ENCODE peak calls at places on chromosomes 6 and 20, in nine cellular contexts. E, H, K, I, X, W, T, S and N are unnamed samples.

GRCh38 chr20:38866265-38867061 is 59.8 kb upstream of the FAM83D start:
- DNase-seq in E (no peak), H (no peak), K (no peak), I (no peak), X (no peak), W (no peak), T (no peak), S (no peak), N (no peak)

GRCh38 chr6:29376003-29376402 is 912 bp upstream of the OR12D3 start:
- DNase-seq in E (no peak), H (no peak), K (no peak), I (no peak), X (no peak), W (no peak), T (no peak), S (peak), N (no peak)

GRCh38 chr6:116983375-116983774 is 106.3 kb downstream of the RFX6 start:
- DNase-seq in E (no peak), H (no peak), K (no peak), I (no peak), X (no peak), W (no peak), T (no peak), S (no peak), N (no peak)

GRCh38 chr6:136604928-136605485 is 54.8 kb upstream of the MAP7 start:
- DNase-seq in E (no peak), H (no peak), K (no peak), I (no peak), X (no peak), W (no peak), T (no peak), S (no peak), N (no peak)

GRCh38 chr20:9397928-9398327 is 116.5 kb upstream of the LAMP5 start:
- DNase-seq in E (no peak), H (no peak), K (no peak), I (no peak), X (peak), W (no peak), T (no peak), S (no peak), N (no peak)

GRCh38 chr20:63708301-63709148 is 686 bp downstream of the ZGPAT start:
- DNase-seq in E (no peak), H (no peak), K (no peak), I (no peak), X (no peak), W (no peak), T (no peak), S (no peak), N (peak)

GRCh38 chr20:45290677-45291355 is 15.8 kb upstream of the RBPJL start:
- DNase-seq in E (peak), H (peak), K (no peak), I (peak), X (peak), W (no peak), T (peak), S (peak), N (peak)

GRCh38 chr6:105711216-105711615 is 308.3 kb upstream of the PREP start:
- DNase-seq in E (no peak), H (no peak), K (no peak), I (peak), X (no peak), W (no peak), T (no peak), S (no peak), N (no peak)

GRCh38 chr6:72817208-72817607 is 195.3 kb downstream of the KCNQ5 start:
- DNase-seq in E (no peak), H (no peak), K (no peak), I (no peak), X (no peak), W (no peak), T (no peak), S (no peak), N (no peak)

GRCh38 chr20:58645277-58645968 is 5.7 kb upstream of the STX16 start:
- DNase-seq in E (no peak), H (peak), K (no peak), I (peak), X (no peak), W (no peak), T (no peak), S (peak), N (peak)

GRCh38 chr6:14084388-14084787 is 33.2 kb upstream of the CD83 start:
- DNase-seq in E (no peak), H (no peak), K (no peak), I (no peak), X (no peak), W (no peak), T (no peak), S (no peak), N (no peak)

GRCh38 chr6:168057836-168058235 is 21.2 kb downstream of the FRMD1 start:
- DNase-seq in E (no peak), H (no peak), K (no peak), I (no peak), X (no peak), W (no peak), T (no peak), S (no peak), N (no peak)

GRCh38 chr20:568097-568864 is 24.7 kb upstream of the CSNK2A1 start:
- DNase-seq in E (no peak), H (no peak), K (no peak), I (no peak), X (no peak), W (no peak), T (no peak), S (no peak), N (no peak)

GRCh38 chr6:90008908-90009501 is 114.7 kb downstream of the GJA10 start:
- DNase-seq in E (no peak), H (no peak), K (no peak), I (peak), X (no peak), W (no peak), T (no peak), S (no peak), N (no peak)

GRCh38 chr6:3575701-3576100 is 118.9 kb upstream of the SLC22A23 start:
- DNase-seq in E (no peak), H (no peak), K (no peak), I (no peak), X (no peak), W (no peak), T (no peak), S (no peak), N (no peak)

GRCh38 chr6:112694986-112695385 is 347.9 kb downstream of the RFPL4B start:
- DNase-seq in E (no peak), H (no peak), K (no peak), I (no peak), X (no peak), W (no peak), T (no peak), S (no peak), N (no peak)

GRCh38 chr6:53259860-53260580 is 88.7 kb downstream of the ELOVL5 start:
- DNase-seq in E (no peak), H (no peak), K (no peak), I (no peak), X (no peak), W (no peak), T (no peak), S (no peak), N (no peak)

GRCh38 chr6:162364488-162364887 is 363.1 kb downstream of the PRKN start:
- DNase-seq in E (no peak), H (no peak), K (no peak), I (no peak), X (no peak), W (no peak), T (no peak), S (no peak), N (no peak)

GRCh38 chr6:72761767-72762166 is 139.9 kb downstream of the KCNQ5 start:
- DNase-seq in E (no peak), H (no peak), K (no peak), I (no peak), X (no peak), W (no peak), T (no peak), S (no peak), N (no peak)

GRCh38 chr6:166465671-166466087 is 82.9 kb upstream of the MPC1 start:
- DNase-seq in E (no peak), H (peak), K (no peak), I (peak), X (no peak), W (no peak), T (no peak), S (no peak), N (no peak)

DNA sequence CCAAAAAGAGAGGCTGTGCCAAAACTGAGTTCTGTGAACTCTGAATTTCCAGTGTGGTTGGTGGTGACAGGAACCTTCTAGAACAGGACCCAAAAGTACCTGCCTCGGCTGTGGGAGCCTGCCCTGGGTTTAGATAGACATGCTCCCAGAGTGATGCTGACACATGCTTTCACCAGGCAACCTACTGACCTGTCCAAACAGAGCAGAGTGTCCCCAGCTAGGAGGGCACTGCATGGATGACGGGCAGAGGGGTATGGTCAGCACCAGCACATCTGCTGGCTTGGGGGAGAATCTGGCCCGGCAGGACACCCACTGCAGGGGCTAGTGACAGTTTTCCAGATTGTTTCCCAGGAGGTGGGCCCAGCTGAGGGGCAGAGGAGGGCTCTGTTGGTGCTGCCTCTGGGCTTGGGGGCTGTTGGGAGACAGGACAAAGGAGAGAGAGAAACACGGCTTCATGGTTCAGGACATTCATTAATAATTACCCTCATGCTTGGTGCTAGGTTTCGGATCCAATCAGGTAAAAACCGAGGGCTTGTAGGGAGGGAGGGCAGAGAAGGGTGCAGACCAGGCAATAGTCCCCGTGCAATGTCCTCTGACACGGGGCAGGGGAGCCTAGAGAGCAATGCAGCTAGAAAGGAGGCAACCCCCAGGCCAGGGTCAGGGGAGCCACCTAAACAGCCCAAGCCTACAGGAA is 15.0 kb downstream of the KCNK5 start:
- DNase-seq in E (no peak), H (no peak), K (no peak), I (no peak), X (no peak), W (no peak), T (no peak), S (no peak), N (no peak)
- TF ChIP-seq POLR2A in E (no peak), H (no peak), K (no peak), I (no peak), X (no peak), W (no peak), T (no peak), S (no peak), N (no peak)

GRCh38 chr20:2695206-2695983 is 2.8 kb downstream of the EBF4 start:
- DNase-seq in E (no peak), H (no peak), K (no peak), I (no peak), X (no peak), W (no peak), T (peak), S (no peak), N (no peak)
- TF ChIP-seq CTCF in E (no peak), H (no peak), K (no peak), I (no peak), X (no peak), W (no peak), T (no peak), S (no peak), N (no peak)

GRCh38 chr20:35173576-35174192 is 1.8 kb downstream of the PROCR start:
- DNase-seq in E (peak), H (peak), K (no peak), I (no peak), X (no peak), W (no peak), T (no peak), S (no peak), N (no peak)

GRCh38 chr20:35171438-35171752 is 477 bp upstream of the PROCR start:
- DNase-seq in E (no peak), H (no peak), K (no peak), I (no peak), X (no peak), W (no peak), T (no peak), S (no peak), N (no peak)

GRCh38 chr20:35174458-35175216 is 2.8 kb downstream of the PROCR start:
- DNase-seq in E (no peak), H (peak), K (no peak), I (no peak), X (no peak), W (no peak), T (peak), S (peak), N (no peak)

GRCh38 chr20:35172434-35172806 is 548 bp downstream of the PROCR start:
- DNase-seq in E (no peak), H (no peak), K (no peak), I (no peak), X (no peak), W (no peak), T (no peak), S (no peak), N (no peak)

GRCh38 chr20:35171753-35172433 is at the start of gene PROCR:
- DNase-seq in E (peak), H (peak), K (no peak), I (peak), X (peak), W (no peak), T (peak), S (no peak), N (peak)
- TF ChIP-seq POLR2A in E (no peak), H (no peak), K (no peak), I (no peak), X (no peak), W (no peak), T (no peak), S (no peak), N (no peak)

GRCh38 chr6:129621252-129621651 is 88.7 kb downstream of the ARHGAP18 start:
- DNase-seq in E (no peak), H (no peak), K (no peak), I (no peak), X (no peak), W (no peak), T (peak), S (peak), N (no peak)
- TF ChIP-seq CTCF in E (no peak), H (no peak), K (peak), I (peak), X (peak), W (peak), T (no peak), S (peak), N (no peak)

DNA sequence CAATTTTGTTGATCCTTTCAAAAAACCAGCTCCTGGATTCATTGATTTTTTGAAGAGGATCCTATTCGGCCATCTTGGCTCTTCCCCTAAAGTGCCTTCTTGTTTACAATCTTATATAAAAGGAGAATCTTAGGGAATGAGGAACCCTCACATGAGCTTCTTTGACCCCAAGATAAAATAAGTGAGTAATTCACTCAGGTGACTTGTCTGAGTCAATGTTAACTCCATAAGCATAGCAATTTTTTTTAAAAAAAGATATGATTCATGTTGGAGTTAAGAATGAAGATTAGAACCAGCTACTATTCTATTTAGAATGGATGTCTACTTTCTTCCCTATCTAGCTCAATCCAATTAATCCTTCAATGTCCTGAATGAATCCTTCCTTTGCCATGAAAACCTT is 21.0 kb downstream of the WASF1 start:
- DNase-seq in E (no peak), H (no peak), K (no peak), I (peak), X (no peak), W (no peak), T (no peak), S (no peak), N (no peak)
- TF ChIP-seq POLR2A in E (no peak), H (no peak), K (no peak), I (no peak), X (no peak), W (no peak), T (no peak), S (no peak), N (no peak)

GRCh38 chr20:7993703-7994102 is 25.9 kb downstream of the TMX4 start:
- DNase-seq in E (no peak), H (no peak), K (no peak), I (no peak), X (no peak), W (no peak), T (no peak), S (no peak), N (no peak)

GRCh38 chr20:7985916-7986315 is 33.6 kb downstream of the TMX4 start:
- DNase-seq in E (no peak), H (no peak), K (no peak), I (no peak), X (no peak), W (no peak), T (no peak), S (no peak), N (no peak)

GRCh38 chr20:7984192-7984591 is 35.4 kb downstream of the TMX4 start:
- DNase-seq in E (no peak), H (no peak), K (no peak), I (no peak), X (no peak), W (no peak), T (no peak), S (no peak), N (no peak)

GRCh38 chr20:7993238-7993637 is 26.3 kb downstream of the TMX4 start:
- DNase-seq in E (no peak), H (no peak), K (no peak), I (no peak), X (no peak), W (no peak), T (no peak), S (no peak), N (no peak)

DNA sequence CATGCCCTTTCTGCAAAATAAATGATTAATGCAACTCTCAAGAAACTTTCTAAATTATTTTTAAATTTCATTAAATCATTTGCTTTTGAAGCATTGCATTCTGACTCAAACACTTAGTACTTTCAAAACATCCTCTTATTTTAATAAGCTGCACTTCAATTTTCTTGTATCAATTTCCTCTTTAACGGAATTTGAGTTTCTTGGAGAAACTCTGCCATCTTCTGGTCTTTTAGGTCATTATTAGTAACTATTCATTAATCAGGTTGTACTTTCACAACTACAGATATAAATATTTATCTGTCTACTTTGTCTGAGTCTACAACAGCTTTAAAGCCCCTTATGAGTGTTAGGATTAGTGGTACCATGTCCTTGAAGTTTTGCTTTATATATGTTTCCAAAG is 30.2 kb downstream of the TMX4 start:
- DNase-seq in E (no peak), H (no peak), K (no peak), I (no peak), X (no peak), W (no peak), T (no peak), S (no peak), N (no peak)
- TF ChIP-seq CTCF in E (no peak), H (no peak), K (no peak), I (no peak), X (no peak), W (no peak), T (no peak), S (peak), N (no peak)